ENCODE peak calls at places on chromosomes 5 and 9, in four cellular contexts. One of them, this sample, is unnamed. For H3K36me3, the result is how much of the 10 kb centered on the place peaks cover.

GRCh38 chr5:171619196-171619595 is 166.4 kb upstream of the SMIM23 start:
- DNase-seq in keratinocyte: no peak
- DNase-seq in MM.1S: no peak
- DNase-seq in CD8-positive, alpha-beta T cell: no peak
- DNase-seq in this sample: no peak

GRCh38 chr9:117795271-117795670 is 91.1 kb downstream of the TLR4 start:
- DNase-seq in keratinocyte: no peak
- DNase-seq in MM.1S: no peak
- DNase-seq in CD8-positive, alpha-beta T cell: no peak
- DNase-seq in this sample: no peak

GRCh38 chr5:142420521-142420920 is 95.7 kb upstream of the SPRY4 start:
- DNase-seq in keratinocyte: no peak
- DNase-seq in MM.1S: no peak
- DNase-seq in CD8-positive, alpha-beta T cell: no peak
- DNase-seq in this sample: no peak

GRCh38 chr5:97162045-97162444 is 19.6 kb upstream of the LIX1 start:
- DNase-seq in keratinocyte: peak
- DNase-seq in MM.1S: peak
- DNase-seq in CD8-positive, alpha-beta T cell: peak
- DNase-seq in this sample: peak

GRCh38 chr9:16182784-16183183 is 629.9 kb downstream of the CCDC171 start:
- DNase-seq in keratinocyte: no peak
- DNase-seq in MM.1S: no peak
- DNase-seq in CD8-positive, alpha-beta T cell: no peak
- DNase-seq in this sample: no peak

GRCh38 chr5:160159991-160160826 is 41.0 kb upstream of the PWWP2A start:
- DNase-seq in keratinocyte: no peak
- DNase-seq in MM.1S: peak
- DNase-seq in CD8-positive, alpha-beta T cell: no peak
- DNase-seq in this sample: no peak

GRCh38 chr5:136518814-136519213 is 153.5 kb upstream of the TRPC7 start:
- DNase-seq in keratinocyte: no peak
- DNase-seq in MM.1S: no peak
- DNase-seq in CD8-positive, alpha-beta T cell: no peak
- DNase-seq in this sample: peak

GRCh38 chr5:88690619-88691560 is 192.1 kb downstream of the MEF2C start:
- DNase-seq in keratinocyte: peak
- DNase-seq in MM.1S: peak
- DNase-seq in CD8-positive, alpha-beta T cell: peak
- DNase-seq in this sample: no peak

GRCh38 chr9:18115131-18115530 is 358.8 kb upstream of the ADAMTSL1 start:
- DNase-seq in keratinocyte: no peak
- DNase-seq in MM.1S: no peak
- DNase-seq in CD8-positive, alpha-beta T cell: no peak
- DNase-seq in this sample: no peak

GRCh38 chr9:114811301-114811700 is 5.5 kb upstream of the TNFSF15 start:
- DNase-seq in keratinocyte: no peak
- DNase-seq in MM.1S: no peak
- DNase-seq in CD8-positive, alpha-beta T cell: no peak
- DNase-seq in this sample: no peak

GRCh38 chr5:131264453-131265200 is 774 bp downstream of the CDC42SE2 start:
- DNase-seq in keratinocyte: no peak
- DNase-seq in MM.1S: peak
- DNase-seq in CD8-positive, alpha-beta T cell: peak
- DNase-seq in this sample: no peak

GRCh38 chr9:9820411-9820810 is 792.4 kb downstream of the PTPRD start:
- DNase-seq in keratinocyte: no peak
- DNase-seq in MM.1S: no peak
- DNase-seq in CD8-positive, alpha-beta T cell: no peak
- DNase-seq in this sample: peak

GRCh38 chr5:57334475-57334874 is 148.1 kb downstream of the ACTBL2 start:
- DNase-seq in keratinocyte: no peak
- DNase-seq in MM.1S: no peak
- DNase-seq in CD8-positive, alpha-beta T cell: no peak
- DNase-seq in this sample: no peak

GRCh38 chr5:178308541-178309092 is 76.0 kb upstream of the PHYKPL start:
- DNase-seq in keratinocyte: no peak
- DNase-seq in MM.1S: no peak
- DNase-seq in CD8-positive, alpha-beta T cell: no peak
- DNase-seq in this sample: no peak

GRCh38 chr9:109118802-109119438 is 827 bp downstream of the TMEM245 start:
- DNase-seq in keratinocyte: no peak
- DNase-seq in MM.1S: no peak
- DNase-seq in CD8-positive, alpha-beta T cell: no peak
- DNase-seq in this sample: no peak

GRCh38 chr5:777756-778161 is 6.8 kb downstream of the ZDHHC11B start:
- DNase-seq in keratinocyte: no peak
- DNase-seq in MM.1S: no peak
- DNase-seq in CD8-positive, alpha-beta T cell: no peak
- DNase-seq in this sample: no peak

GRCh38 chr9:77871483-77871882 is 160.1 kb downstream of the GNAQ start:
- DNase-seq in keratinocyte: no peak
- DNase-seq in MM.1S: no peak
- DNase-seq in CD8-positive, alpha-beta T cell: no peak
- DNase-seq in this sample: no peak
- H3K36me3 ChIP-seq in keratinocyte: under half
- H3K36me3 ChIP-seq in MM.1S: under half
- H3K36me3 ChIP-seq in CD8-positive, alpha-beta T cell: under half
- H3K36me3 ChIP-seq in this sample: under half

GRCh38 chr5:140631831-140632365 is 1.1 kb downstream of the CD14 start:
- DNase-seq in keratinocyte: no peak
- DNase-seq in MM.1S: peak
- DNase-seq in CD8-positive, alpha-beta T cell: peak
- DNase-seq in this sample: no peak

GRCh38 chr5:140631063-140631462 is 1.9 kb downstream of the CD14 start:
- DNase-seq in keratinocyte: no peak
- DNase-seq in MM.1S: no peak
- DNase-seq in CD8-positive, alpha-beta T cell: no peak
- DNase-seq in this sample: no peak

GRCh38 chr5:140634103-140634502 is 1.1 kb upstream of the CD14 start:
- DNase-seq in keratinocyte: no peak
- DNase-seq in MM.1S: no peak
- DNase-seq in CD8-positive, alpha-beta T cell: no peak
- DNase-seq in this sample: no peak

GRCh38 chr5:140632366-140633080 is 452 bp downstream of the CD14 start:
- DNase-seq in keratinocyte: no peak
- DNase-seq in MM.1S: peak
- DNase-seq in CD8-positive, alpha-beta T cell: peak
- DNase-seq in this sample: no peak

DNA sequence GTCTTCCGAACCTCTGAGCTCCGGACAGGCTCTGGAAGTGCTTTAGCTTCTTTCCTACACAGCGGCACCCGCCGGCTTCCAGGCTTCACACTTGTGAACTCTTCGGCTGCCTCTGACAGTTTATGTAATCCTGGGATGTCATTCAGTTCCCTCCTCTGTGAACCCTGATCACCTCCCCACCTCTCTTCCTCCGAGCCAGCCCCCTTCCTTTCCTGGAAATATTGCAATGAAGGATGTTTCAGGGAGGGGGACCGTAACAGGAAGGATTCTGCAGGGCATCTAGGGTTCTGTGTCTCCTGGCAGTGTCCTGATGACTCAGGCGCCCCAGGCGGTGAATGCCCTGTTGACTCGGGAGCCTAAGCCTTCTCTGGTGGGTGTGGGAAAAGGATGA is at the start of gene CD14:
- DNase-seq in keratinocyte: no peak
- DNase-seq in MM.1S: no peak
- DNase-seq in CD8-positive, alpha-beta T cell: no peak
- DNase-seq in this sample: no peak
- H3K4me3 ChIP-seq in keratinocyte: peak
- H3K4me3 ChIP-seq in MM.1S: peak
- H3K4me3 ChIP-seq in CD8-positive, alpha-beta T cell: peak
- H3K4me3 ChIP-seq in this sample: peak

GRCh38 chr5:23136958-23137357 is 283.8 kb upstream of the CDH12 start:
- DNase-seq in keratinocyte: no peak
- DNase-seq in MM.1S: no peak
- DNase-seq in CD8-positive, alpha-beta T cell: no peak
- DNase-seq in this sample: no peak

GRCh38 chr5:23139338-23140171 is 286.4 kb upstream of the CDH12 start:
- DNase-seq in keratinocyte: no peak
- DNase-seq in MM.1S: peak
- DNase-seq in CD8-positive, alpha-beta T cell: no peak
- DNase-seq in this sample: no peak
- TF ChIP-seq CTCF in keratinocyte: peak
- TF ChIP-seq CTCF in MM.1S: peak
- TF ChIP-seq CTCF in CD8-positive, alpha-beta T cell: no peak
- TF ChIP-seq CTCF in this sample: peak

DNA sequence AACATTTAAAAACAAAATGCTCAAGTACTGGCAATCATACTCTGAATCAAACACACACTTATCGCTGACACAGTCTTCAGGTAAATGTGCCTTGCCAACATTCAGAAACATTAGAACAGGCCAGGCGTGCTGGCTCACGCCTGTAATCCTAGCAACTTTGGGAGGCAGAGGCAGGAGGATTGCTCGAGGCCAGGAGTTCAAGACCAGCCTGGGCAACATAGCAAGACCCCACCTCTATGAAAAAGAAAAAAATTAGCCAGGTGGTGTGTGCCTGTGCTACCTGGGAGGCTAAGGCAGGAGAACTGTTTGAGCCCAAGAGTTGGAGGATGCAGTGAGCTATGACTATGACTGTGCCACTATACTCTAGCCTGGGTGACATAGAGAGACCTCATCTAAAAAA is 20.6 kb downstream of the DROSHA start:
- DNase-seq in keratinocyte: no peak
- DNase-seq in MM.1S: no peak
- DNase-seq in CD8-positive, alpha-beta T cell: no peak
- DNase-seq in this sample: no peak
- H3K36me3 ChIP-seq in keratinocyte: under half
- H3K36me3 ChIP-seq in MM.1S: under half
- H3K36me3 ChIP-seq in CD8-positive, alpha-beta T cell: half or more
- H3K36me3 ChIP-seq in this sample: under half

GRCh38 chr9:89475891-89476440 is 21.9 kb downstream of the SEMA4D start:
- DNase-seq in keratinocyte: no peak
- DNase-seq in MM.1S: no peak
- DNase-seq in CD8-positive, alpha-beta T cell: no peak
- DNase-seq in this sample: no peak

GRCh38 chr9:89476546-89476945 is 21.4 kb downstream of the SEMA4D start:
- DNase-seq in keratinocyte: no peak
- DNase-seq in MM.1S: no peak
- DNase-seq in CD8-positive, alpha-beta T cell: no peak
- DNase-seq in this sample: no peak

GRCh38 chr9:89477811-89478583 is 19.9 kb downstream of the SEMA4D start:
- DNase-seq in keratinocyte: no peak
- DNase-seq in MM.1S: no peak
- DNase-seq in CD8-positive, alpha-beta T cell: no peak
- DNase-seq in this sample: peak

GRCh38 chr9:89478821-89479668 is 18.9 kb downstream of the SEMA4D start:
- DNase-seq in keratinocyte: no peak
- DNase-seq in MM.1S: no peak
- DNase-seq in CD8-positive, alpha-beta T cell: no peak
- DNase-seq in this sample: no peak

GRCh38 chr9:89477395-89477794 is 20.5 kb downstream of the SEMA4D start:
- DNase-seq in keratinocyte: no peak
- DNase-seq in MM.1S: no peak
- DNase-seq in CD8-positive, alpha-beta T cell: no peak
- DNase-seq in this sample: no peak
- H3K4me3 ChIP-seq in keratinocyte: no peak
- H3K4me3 ChIP-seq in MM.1S: no peak
- H3K4me3 ChIP-seq in CD8-positive, alpha-beta T cell: peak
- H3K4me3 ChIP-seq in this sample: no peak

DNA sequence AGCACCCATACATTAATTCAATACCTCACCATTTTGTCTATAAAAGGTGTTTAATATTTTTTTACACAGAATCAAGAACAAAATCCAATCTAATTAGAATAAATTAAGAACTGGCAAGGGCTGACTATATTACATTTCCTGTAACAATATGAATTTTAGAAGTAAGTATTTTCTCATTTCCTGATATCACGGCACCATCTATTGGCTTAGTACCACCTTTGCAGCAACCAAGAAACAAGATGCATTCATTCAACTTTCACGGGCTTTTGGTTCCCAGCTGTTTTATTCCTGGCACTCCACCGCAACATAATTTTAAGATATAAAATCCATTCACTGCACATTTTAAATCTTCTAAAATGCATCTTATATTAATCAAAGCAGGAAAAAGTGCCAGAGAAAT is 20.6 kb downstream of the PSMB7 start:
- DNase-seq in keratinocyte: no peak
- DNase-seq in MM.1S: no peak
- DNase-seq in CD8-positive, alpha-beta T cell: no peak
- DNase-seq in this sample: no peak
- TF ChIP-seq CTCF in keratinocyte: no peak
- TF ChIP-seq CTCF in MM.1S: no peak
- TF ChIP-seq CTCF in CD8-positive, alpha-beta T cell: no peak
- TF ChIP-seq CTCF in this sample: no peak

DNA sequence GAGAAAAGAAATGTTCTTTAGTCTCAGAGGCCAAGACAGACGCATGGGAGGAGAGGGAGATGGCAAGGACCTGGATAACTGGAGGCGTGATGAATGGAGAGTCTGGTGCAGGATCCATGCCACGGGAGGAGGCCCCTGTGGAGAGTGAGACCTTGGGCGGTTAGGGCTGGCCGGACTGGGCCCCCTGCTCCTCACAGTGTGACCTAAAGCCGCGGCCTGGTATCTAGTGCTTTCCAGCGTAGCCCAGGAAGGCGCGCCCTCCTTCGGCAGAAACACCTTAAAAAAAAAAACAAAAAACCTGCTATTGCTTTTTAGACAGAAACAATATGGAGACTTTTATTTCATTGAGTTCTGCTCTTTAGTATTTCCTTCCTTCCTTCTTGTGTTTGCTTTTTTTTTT is 33.1 kb downstream of the SCGB3A1 start:
- DNase-seq in keratinocyte: no peak
- DNase-seq in MM.1S: no peak
- DNase-seq in CD8-positive, alpha-beta T cell: no peak
- DNase-seq in this sample: no peak
- H3K36me3 ChIP-seq in keratinocyte: under half
- H3K36me3 ChIP-seq in MM.1S: under half
- H3K36me3 ChIP-seq in CD8-positive, alpha-beta T cell: under half
- H3K36me3 ChIP-seq in this sample: under half

GRCh38 chr9:34124103-34124502 is 2.4 kb downstream of the DCAF12 start:
- DNase-seq in keratinocyte: no peak
- DNase-seq in MM.1S: no peak
- DNase-seq in CD8-positive, alpha-beta T cell: no peak
- DNase-seq in this sample: no peak

GRCh38 chr9:34119713-34120112 is 6.8 kb downstream of the DCAF12 start:
- DNase-seq in keratinocyte: no peak
- DNase-seq in MM.1S: no peak
- DNase-seq in CD8-positive, alpha-beta T cell: no peak
- DNase-seq in this sample: no peak

GRCh38 chr9:34123682-34124081 is 2.8 kb downstream of the DCAF12 start:
- DNase-seq in keratinocyte: no peak
- DNase-seq in MM.1S: peak
- DNase-seq in CD8-positive, alpha-beta T cell: no peak
- DNase-seq in this sample: no peak

GRCh38 chr9:34124923-34125322 is 1.6 kb downstream of the DCAF12 start:
- DNase-seq in keratinocyte: no peak
- DNase-seq in MM.1S: no peak
- DNase-seq in CD8-positive, alpha-beta T cell: no peak
- DNase-seq in this sample: no peak

DNA sequence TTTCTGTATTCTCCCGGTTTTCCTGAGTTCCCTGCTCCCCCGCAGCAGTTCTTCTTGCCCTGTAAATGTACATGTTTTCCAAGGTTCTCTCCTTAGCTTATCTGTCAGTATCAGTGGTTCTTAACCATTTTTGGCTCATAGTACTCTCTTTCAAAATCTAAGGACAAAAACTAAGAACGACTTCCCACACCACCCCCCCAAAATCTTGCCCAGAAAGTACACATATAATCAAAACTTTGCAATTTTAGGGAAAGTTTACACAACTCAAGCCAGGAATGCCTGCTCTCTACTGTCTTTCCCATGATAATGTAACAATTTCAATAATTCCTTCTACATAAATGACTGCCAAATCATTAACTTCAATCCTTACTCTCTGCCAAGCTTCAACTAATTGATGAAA is 4.5 kb downstream of the DCAF12 start:
- DNase-seq in keratinocyte: no peak
- DNase-seq in MM.1S: no peak
- DNase-seq in CD8-positive, alpha-beta T cell: no peak
- DNase-seq in this sample: no peak
- H3K4me3 ChIP-seq in keratinocyte: no peak
- H3K4me3 ChIP-seq in MM.1S: no peak
- H3K4me3 ChIP-seq in CD8-positive, alpha-beta T cell: no peak
- H3K4me3 ChIP-seq in this sample: no peak

This sample was measured in kidney epithelial cell.